ENCODE peak calls at places on chromosomes 1 and 21, in nine cellular contexts. U, D, M, K, O, Q, N, B and P are unnamed samples.

GRCh38 chr1:17199267-17200044 is 5.5 kb upstream of the PADI1 start:
- DNase-seq in U (no peak), D (no peak), M (no peak), K (no peak), O (no peak), Q (no peak), N (no peak), B (peak; percentile 21), P (no peak)

GRCh38 chr1:182446033-182446669 is 3.8 kb upstream of the RGSL1 start:
- DNase-seq in U (no peak), D (peak; percentile 45), M (no peak), K (peak; percentile 48), O (peak; percentile 16), Q (peak; percentile 53), N (peak; percentile 48), B (peak; percentile 39), P (no peak)

GRCh38 chr1:167401260-167401873 is 117.0 kb downstream of the CD247 start:
- DNase-seq in U (peak; percentile 2), D (peak; percentile 65), M (no peak), K (peak; percentile 46), O (peak; percentile 38), Q (peak; percentile 70), N (peak; percentile 61), B (peak; percentile 58), P (peak; percentile 20)

GRCh38 chr1:185400057-185400456 is 83.0 kb upstream of the IVNS1ABP start:
- DNase-seq in U (peak; percentile 24), D (peak; percentile 82), M (no peak), K (no peak), O (no peak), Q (no peak), N (no peak), B (peak; percentile 87), P (no peak)

GRCh38 chr21:39904457-39904856 is 37.2 kb downstream of the PCP4 start:
- DNase-seq in U (no peak), D (no peak), M (no peak), K (no peak), O (no peak), Q (no peak), N (no peak), B (no peak), P (no peak)

GRCh38 chr1:150268342-150268705 is 492 bp downstream of the APH1A start:
- DNase-seq in U (no peak), D (peak; percentile 57), M (no peak), K (peak; percentile 41), O (no peak), Q (peak; percentile 46), N (peak; percentile 54), B (no peak), P (no peak)

GRCh38 chr21:34881894-34882371 is 167.2 kb downstream of the RUNX1 start:
- DNase-seq in U (peak; percentile 67), D (peak; percentile 95), M (no peak), K (no peak), O (no peak), Q (no peak), N (peak; percentile 14), B (peak; percentile 90), P (no peak)

GRCh38 chr1:101064697-101065096 is 39.1 kb upstream of the DPH5 start:
- DNase-seq in U (no peak), D (no peak), M (no peak), K (no peak), O (no peak), Q (no peak), N (no peak), B (no peak), P (no peak)

GRCh38 chr1:209250970-209251636 is 332.4 kb upstream of the CAMK1G start:
- DNase-seq in U (no peak), D (no peak), M (no peak), K (no peak), O (no peak), Q (no peak), N (no peak), B (no peak), P (no peak)

GRCh38 chr1:220326578-220326977 is 54.3 kb upstream of the RAB3GAP2 start:
- DNase-seq in U (no peak), D (peak; percentile 69), M (no peak), K (no peak), O (no peak), Q (no peak), N (no peak), B (peak; percentile 28), P (no peak)

DNA sequence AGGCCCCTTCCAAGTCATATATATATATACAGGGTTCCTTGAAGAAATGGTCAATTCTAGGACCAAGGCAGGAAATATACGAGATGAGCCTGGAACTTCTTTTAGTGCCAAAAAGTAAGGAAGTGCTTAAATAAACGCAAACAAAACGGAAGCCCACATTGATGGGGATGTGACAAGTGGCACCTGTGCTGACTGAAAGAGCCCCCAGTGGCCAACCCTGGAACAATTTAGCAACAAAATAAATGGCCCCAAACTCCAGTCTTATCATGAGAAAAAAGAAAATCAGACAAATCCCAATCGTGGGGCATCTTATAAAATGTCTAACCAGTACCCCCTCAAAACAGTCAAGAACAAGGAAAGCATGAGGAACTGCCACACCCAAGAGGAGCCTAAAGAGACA is 17.7 kb downstream of the PLA2G5 start:
- DNase-seq in U (no peak), D (no peak), M (no peak), K (no peak), O (no peak), Q (no peak), N (no peak), B (no peak), P (no peak)
- TF ChIP-seq CTCF in U (peak; percentile 15), D (no peak), M (no peak), K (peak; percentile 29), O (no peak), Q (peak; percentile 46), N (no peak), B (peak; percentile 8), P (peak; percentile 38)

GRCh38 chr1:93874025-93874651 is 4.9 kb downstream of the DNTTIP2 start:
- DNase-seq in U (no peak), D (peak; percentile 48), M (no peak), K (no peak), O (peak; percentile 12), Q (no peak), N (no peak), B (peak; percentile 45), P (no peak)
- TF ChIP-seq CTCF in U (peak; percentile 58), D (peak; percentile 54), M (peak; percentile 40), K (peak; percentile 36), O (peak; percentile 68), Q (peak; percentile 72), N (peak; percentile 29), B (peak; percentile 53), P (peak; percentile 65)

DNA sequence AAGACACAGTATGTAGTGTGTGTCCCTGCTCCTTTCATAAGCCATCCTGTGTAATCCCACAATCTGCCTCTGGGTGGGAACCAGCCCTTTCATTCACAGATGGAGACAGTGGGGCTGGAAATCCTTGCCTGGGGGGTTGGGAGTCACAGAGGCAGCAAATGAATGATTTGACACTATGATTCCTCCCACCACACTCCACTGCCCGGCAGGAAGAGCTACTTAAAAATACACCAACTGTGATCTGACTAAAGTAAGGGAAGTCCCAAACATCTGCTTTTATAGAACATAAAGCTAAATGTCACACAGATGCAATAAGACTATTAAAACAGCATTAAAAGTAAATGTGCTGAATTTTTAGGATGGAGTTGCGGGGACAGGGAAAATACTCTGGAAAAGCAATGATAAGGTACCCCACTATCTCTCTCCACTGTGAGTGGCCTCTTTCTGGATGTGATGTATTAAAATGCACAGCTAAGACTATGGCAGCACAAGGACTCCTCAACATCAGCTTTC is 4.3 kb downstream of the PARP1 start:
- DNase-seq in U (no peak), D (peak; percentile 5), M (no peak), K (peak; percentile 12), O (peak; percentile 17), Q (peak; percentile 50), N (no peak), B (peak; percentile 9), P (no peak)
- TF ChIP-seq CTCF in U (peak; percentile 38), D (no peak), M (peak; percentile 10), K (peak; percentile 49), O (peak; percentile 39), Q (peak; percentile 38), N (no peak), B (peak; percentile 51), P (peak; percentile 30)

DNA sequence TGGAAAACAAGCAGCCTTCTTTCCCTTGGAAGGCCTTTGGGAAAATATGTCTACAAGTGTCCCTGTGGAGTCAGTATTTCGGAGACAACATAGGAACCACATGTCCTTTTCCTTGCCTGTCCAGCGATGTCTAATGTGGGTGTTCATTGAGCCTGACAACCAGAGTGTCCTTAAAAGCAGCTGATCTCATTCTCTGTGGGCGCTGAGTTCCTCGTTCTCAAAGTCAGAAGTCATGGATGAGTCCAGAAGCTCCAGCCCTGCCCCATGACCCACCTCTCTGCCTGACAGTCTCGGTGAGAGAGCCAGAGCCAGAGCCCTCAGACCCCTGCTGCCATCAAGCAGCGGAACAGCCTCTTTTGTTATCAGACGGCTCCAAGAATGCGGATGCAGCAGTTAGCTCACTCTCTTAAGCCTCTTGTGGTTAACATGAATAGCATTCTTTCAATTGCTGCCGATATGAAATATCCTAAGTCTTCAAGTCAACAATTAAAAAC is 329.2 kb downstream of the TGFB2 start:
- DNase-seq in U (peak; percentile 45), D (peak; percentile 74), M (no peak), K (peak; percentile 42), O (peak; percentile 15), Q (no peak), N (no peak), B (peak; percentile 94), P (peak; percentile 19)
- TF ChIP-seq CTCF in U (no peak), D (no peak), M (no peak), K (no peak), O (no peak), Q (no peak), N (no peak), B (no peak), P (peak; percentile 30)

GRCh38 chr1:6162341-6162740 is 17.8 kb downstream of the CHD5 start:
- DNase-seq in U (no peak), D (no peak), M (no peak), K (no peak), O (no peak), Q (no peak), N (no peak), B (no peak), P (no peak)

GRCh38 chr1:6165027-6165426 is 15.1 kb downstream of the CHD5 start:
- DNase-seq in U (no peak), D (no peak), M (no peak), K (no peak), O (no peak), Q (no peak), N (no peak), B (no peak), P (no peak)

GRCh38 chr1:6163191-6163972 is 16.7 kb downstream of the CHD5 start:
- DNase-seq in U (no peak), D (no peak), M (no peak), K (no peak), O (no peak), Q (no peak), N (no peak), B (no peak), P (no peak)

GRCh38 chr1:6163973-6164617 is 16.0 kb downstream of the CHD5 start:
- DNase-seq in U (no peak), D (no peak), M (no peak), K (no peak), O (no peak), Q (no peak), N (no peak), B (no peak), P (no peak)

DNA sequence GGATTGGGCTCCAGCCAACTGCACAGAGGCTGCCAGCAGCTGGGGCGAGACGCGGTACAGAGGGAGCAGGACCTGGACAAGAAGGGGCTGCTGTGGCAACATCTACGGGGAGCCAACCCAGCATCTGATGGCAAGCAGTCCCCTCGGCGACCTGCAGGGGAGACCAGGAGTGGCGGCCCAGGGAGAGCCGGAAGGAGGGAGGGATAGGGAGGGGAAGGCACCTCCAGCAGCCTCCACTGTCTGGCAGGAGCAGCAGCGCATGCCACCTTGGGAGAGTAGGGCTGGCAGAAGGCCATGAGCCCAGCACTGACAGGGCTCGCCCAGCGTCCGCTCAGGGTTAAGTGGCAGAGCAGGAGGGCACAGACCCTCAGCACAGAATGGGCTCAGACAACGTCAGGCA is 17.3 kb downstream of the CHD5 start:
- DNase-seq in U (no peak), D (no peak), M (no peak), K (no peak), O (no peak), Q (no peak), N (no peak), B (no peak), P (no peak)
- TF ChIP-seq CTCF in U (no peak), D (no peak), M (no peak), K (peak; percentile 14), O (no peak), Q (no peak), N (no peak), B (no peak), P (peak; percentile 18)